ENCODE peak calls at places on chromosomes 2 and 18, in ten cellular contexts. G is uterus, S is esophagus squamous epithelium, Z is body of pancreas, A is ovary, O is GM12892, U is H54, Q is adrenal gland, C is GM12878, B is Peyer's patch. J is an unnamed sample.

GRCh38 chr2:200466703-200467418 is 43.0 kb downstream of the KCTD18 start:
- DNase-seq in G (peak), S (no peak), Z (no peak), A (peak), O (no peak), U (no peak), Q (peak), C (no peak), B (no peak), J (no peak)

GRCh38 chr2:160379399-160379798 is 114.2 kb downstream of the RBMS1 start:
- DNase-seq in G (no peak), S (no peak), Z (no peak), A (no peak), O (no peak), U (no peak), Q (no peak), C (no peak), B (no peak), J (no peak)

GRCh38 chr18:11676867-11677266 is 12.2 kb upstream of the GNAL start:
- DNase-seq in G (no peak), S (no peak), Z (no peak), A (no peak), O (no peak), U (peak), Q (no peak), C (no peak), B (no peak), J (no peak)

GRCh38 chr2:70645733-70646420 is 92.3 kb upstream of the TGFA start:
- DNase-seq in G (no peak), S (no peak), Z (no peak), A (no peak), O (no peak), U (peak), Q (no peak), C (no peak), B (no peak), J (no peak)

GRCh38 chr2:158681816-158682215 is 113.3 kb upstream of the DAPL1 start:
- DNase-seq in G (no peak), S (no peak), Z (no peak), A (no peak), O (no peak), U (no peak), Q (no peak), C (no peak), B (no peak), J (no peak)

GRCh38 chr2:234026111-234026510 is 24.4 kb upstream of the SPP2 start:
- DNase-seq in G (no peak), S (no peak), Z (no peak), A (no peak), O (no peak), U (no peak), Q (no peak), C (no peak), B (no peak), J (no peak)

GRCh38 chr18:46464926-46465655 is 191.9 kb downstream of the LOXHD1 start:
- DNase-seq in G (no peak), S (no peak), Z (no peak), A (no peak), O (no peak), U (no peak), Q (no peak), C (no peak), B (no peak), J (no peak)

GRCh38 chr2:7191927-7192326 is 274.7 kb downstream of the RNF144A start:
- DNase-seq in G (no peak), S (no peak), Z (no peak), A (no peak), O (no peak), U (no peak), Q (no peak), C (no peak), B (no peak), J (no peak)

GRCh38 chr2:235270291-235270690 is 223.6 kb upstream of the AGAP1 start:
- DNase-seq in G (no peak), S (no peak), Z (no peak), A (no peak), O (no peak), U (no peak), Q (no peak), C (no peak), B (no peak), J (no peak)

GRCh38 chr2:60957643-60958042 is 59.9 kb upstream of the PEX13 start:
- DNase-seq in G (no peak), S (no peak), Z (peak), A (no peak), O (no peak), U (no peak), Q (no peak), C (no peak), B (no peak), J (no peak)

GRCh38 chr2:98063289-98063688 is 23.7 kb upstream of the VWA3B start:
- DNase-seq in G (no peak), S (no peak), Z (no peak), A (no peak), O (no peak), U (no peak), Q (no peak), C (no peak), B (no peak), J (no peak)

GRCh38 chr2:105929506-105929905 is 184.8 kb downstream of the NCK2 start:
- DNase-seq in G (no peak), S (no peak), Z (no peak), A (no peak), O (no peak), U (no peak), Q (no peak), C (no peak), B (peak), J (no peak)

GRCh38 chr2:125168442-125168841 is 1143.4 kb downstream of the CNTNAP5 start:
- DNase-seq in G (no peak), S (no peak), Z (no peak), A (no peak), O (no peak), U (no peak), Q (no peak), C (no peak), B (no peak), J (no peak)

GRCh38 chr2:186349508-186349907 is 136.6 kb upstream of the ZC3H15 start:
- DNase-seq in G (no peak), S (no peak), Z (no peak), A (no peak), O (no peak), U (peak), Q (no peak), C (no peak), B (no peak), J (no peak)

GRCh38 chr2:146847846-146848245 is 997.0 kb upstream of the ACVR2A start:
- DNase-seq in G (no peak), S (no peak), Z (no peak), A (no peak), O (no peak), U (no peak), Q (no peak), C (no peak), B (no peak), J (no peak)

GRCh38 chr2:118842687-118843491 is 4.6 kb downstream of the EN1 start:
- DNase-seq in G (no peak), S (no peak), Z (no peak), A (no peak), O (no peak), U (no peak), Q (no peak), C (no peak), B (no peak), J (no peak)

GRCh38 chr2:232568161-232568560 is 17.7 kb downstream of the EIF4E2 start:
- DNase-seq in G (no peak), S (no peak), Z (no peak), A (no peak), O (no peak), U (peak), Q (peak), C (no peak), B (no peak), J (no peak)

GRCh38 chr18:59881728-59882685 is 17.8 kb upstream of the PMAIP1 start:
- DNase-seq in G (no peak), S (no peak), Z (no peak), A (no peak), O (no peak), U (no peak), Q (no peak), C (no peak), B (no peak), J (no peak)

GRCh38 chr18:68705119-68705518 is 9.8 kb downstream of the TMX3 start:
- DNase-seq in G (no peak), S (no peak), Z (no peak), A (no peak), O (no peak), U (no peak), Q (no peak), C (no peak), B (no peak), J (no peak)

GRCh38 chr2:196452758-196453157 is 186.8 kb upstream of the CCDC150 start:
- DNase-seq in G (no peak), S (no peak), Z (no peak), A (no peak), O (no peak), U (no peak), Q (no peak), C (no peak), B (no peak), J (no peak)

GRCh38 chr2:231819449-231820042 is 33.3 kb downstream of the COPS7B start:
- DNase-seq in G (no peak), S (no peak), Z (no peak), A (no peak), O (no peak), U (no peak), Q (no peak), C (no peak), B (no peak), J (no peak)

GRCh38 chr2:128384956-128385355 is 66.3 kb upstream of the HS6ST1 start:
- DNase-seq in G (peak), S (no peak), Z (no peak), A (no peak), O (no peak), U (no peak), Q (no peak), C (no peak), B (no peak), J (no peak)

GRCh38 chr2:58762176-58762781 is 521.2 kb upstream of the FANCL start:
- DNase-seq in G (no peak), S (no peak), Z (peak), A (no peak), O (no peak), U (peak), Q (peak), C (no peak), B (peak), J (peak)

GRCh38 chr18:33532978-33533377 is 45.0 kb upstream of the ASXL3 start:
- DNase-seq in G (no peak), S (no peak), Z (no peak), A (no peak), O (no peak), U (no peak), Q (no peak), C (no peak), B (no peak), J (no peak)

GRCh38 chr2:73112913-73113633 is at the start of gene RAB11FIP5:
- DNase-seq in G (peak), S (no peak), Z (peak), A (peak), O (peak), U (peak), Q (peak), C (no peak), B (peak), J (peak)

GRCh38 chr2:209977386-209978239 is 24.8 kb upstream of the RPE start:
- DNase-seq in G (no peak), S (no peak), Z (no peak), A (no peak), O (no peak), U (no peak), Q (no peak), C (peak), B (no peak), J (no peak)

GRCh38 chr18:6994053-6994452 is 123.5 kb downstream of the LAMA1 start:
- DNase-seq in G (peak), S (no peak), Z (no peak), A (no peak), O (no peak), U (no peak), Q (no peak), C (no peak), B (no peak), J (peak)

GRCh38 chr18:35267809-35268208 is 22.2 kb downstream of the ZSCAN30 start:
- DNase-seq in G (no peak), S (no peak), Z (peak), A (peak), O (no peak), U (no peak), Q (peak), C (no peak), B (no peak), J (no peak)

GRCh38 chr2:104897515-104898184 is 43.7 kb downstream of the POU3F3 start:
- DNase-seq in G (no peak), S (no peak), Z (no peak), A (no peak), O (no peak), U (no peak), Q (no peak), C (no peak), B (no peak), J (no peak)

GRCh38 chr2:231604101-231604684 is 11.5 kb downstream of the TEX44 start:
- DNase-seq in G (peak), S (no peak), Z (peak), A (peak), O (no peak), U (peak), Q (no peak), C (no peak), B (peak), J (peak)

GRCh38 chr2:20225294-20226151 is 593 bp upstream of the SDC1 start:
- DNase-seq in G (no peak), S (peak), Z (peak), A (peak), O (peak), U (peak), Q (peak), C (no peak), B (no peak), J (peak)

GRCh38 chr2:191086707-191087106 is 64.1 kb downstream of the STAT4 start:
- DNase-seq in G (no peak), S (no peak), Z (no peak), A (no peak), O (no peak), U (no peak), Q (no peak), C (no peak), B (no peak), J (no peak)

GRCh38 chr2:235746257-235746934 is 252.6 kb downstream of the AGAP1 start:
- DNase-seq in G (peak), S (no peak), Z (peak), A (peak), O (peak), U (peak), Q (peak), C (no peak), B (no peak), J (peak)

GRCh38 chr18:6313427-6313826 is 101.3 kb downstream of the L3MBTL4 start:
- DNase-seq in G (no peak), S (no peak), Z (no peak), A (no peak), O (no peak), U (no peak), Q (peak), C (no peak), B (no peak), J (no peak)

GRCh38 chr2:148501545-148501944 is 143.0 kb upstream of the EPC2 start:
- DNase-seq in G (no peak), S (no peak), Z (no peak), A (no peak), O (no peak), U (no peak), Q (no peak), C (no peak), B (no peak), J (no peak)

GRCh38 chr2:61460168-61460567 is 10.7 kb downstream of the USP34 start:
- DNase-seq in G (no peak), S (no peak), Z (no peak), A (no peak), O (no peak), U (no peak), Q (peak), C (no peak), B (no peak), J (no peak)

GRCh38 chr18:43780782-43781340 is 503.6 kb upstream of the SYT4 start:
- DNase-seq in G (no peak), S (no peak), Z (no peak), A (no peak), O (no peak), U (no peak), Q (no peak), C (no peak), B (no peak), J (no peak)

GRCh38 chr2:101961287-101962242 is 30.2 kb upstream of the IL1R2 start:
- DNase-seq in G (peak), S (peak), Z (peak), A (peak), O (no peak), U (no peak), Q (peak), C (no peak), B (peak), J (peak)

GRCh38 chr2:239298126-239298804 is 102.6 kb downstream of the HDAC4 start:
- DNase-seq in G (peak), S (no peak), Z (peak), A (no peak), O (no peak), U (no peak), Q (peak), C (no peak), B (peak), J (no peak)

GRCh38 chr2:239300242-239300641 is 100.6 kb downstream of the HDAC4 start:
- DNase-seq in G (no peak), S (no peak), Z (peak), A (no peak), O (no peak), U (no peak), Q (peak), C (no peak), B (no peak), J (no peak)

GRCh38 chr2:239300871-239301742 is 99.7 kb downstream of the HDAC4 start:
- DNase-seq in G (peak), S (no peak), Z (peak), A (no peak), O (no peak), U (no peak), Q (peak), C (no peak), B (no peak), J (no peak)

GRCh38 chr2:239297142-239298125 is 103.4 kb downstream of the HDAC4 start:
- DNase-seq in G (peak), S (no peak), Z (peak), A (no peak), O (no peak), U (no peak), Q (peak), C (no peak), B (no peak), J (no peak)

DNA sequence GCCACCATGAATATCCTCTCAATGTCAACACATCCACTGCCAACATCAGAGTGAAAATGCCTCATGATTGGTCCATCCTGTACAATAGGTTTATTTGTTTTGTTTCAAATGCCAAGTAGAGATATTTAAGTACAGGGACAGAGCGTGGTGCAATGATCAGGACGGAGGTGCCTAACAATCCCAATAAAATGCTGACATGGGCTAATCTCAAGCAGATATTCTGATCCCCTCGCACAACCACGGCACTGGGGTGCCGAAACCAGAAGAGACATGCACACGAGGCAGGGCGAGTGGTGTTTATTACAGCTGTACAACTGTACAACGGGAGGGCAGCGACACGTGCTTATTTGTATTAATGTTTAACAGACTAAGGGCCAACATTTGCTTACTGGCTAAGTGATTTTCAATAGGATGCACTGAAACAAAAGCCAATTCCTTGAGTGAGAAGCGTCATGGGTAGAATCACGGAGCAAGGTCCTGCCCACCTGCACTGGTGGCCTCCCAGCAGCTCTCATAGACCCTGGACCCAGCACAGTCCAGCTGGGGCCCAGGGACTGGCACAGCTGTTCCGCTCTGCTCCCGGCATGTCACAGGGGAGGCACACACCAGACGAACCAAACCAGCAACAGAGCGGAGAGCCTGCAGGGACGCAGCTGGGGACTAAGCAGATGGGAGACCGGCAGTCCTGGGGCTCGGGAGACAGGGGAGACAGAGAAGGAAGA is 101.4 kb downstream of the HDAC4 start:
- DNase-seq in G (peak), S (no peak), Z (peak), A (no peak), O (no peak), U (no peak), Q (peak), C (no peak), B (no peak), J (peak)
- TF ChIP-seq POLR2A in G (no peak), S (no peak), Z (peak), A (no peak), O (no peak), U (no peak), Q (no peak), C (no peak), B (peak), J (no peak)

GRCh38 chr2:100109986-100110980 is 32.1 kb downstream of the AFF3 start:
- DNase-seq in G (no peak), S (no peak), Z (no peak), A (no peak), O (no peak), U (no peak), Q (no peak), C (no peak), B (peak), J (no peak)
- TF ChIP-seq POLR2A in G (no peak), S (no peak), Z (no peak), A (no peak), O (no peak), U (no peak), Q (no peak), C (no peak), B (no peak), J (no peak)

GRCh38 chr18:80033181-80034067 is 810 bp upstream of the RBFA start:
- DNase-seq in G (peak), S (peak), Z (no peak), A (no peak), O (no peak), U (peak), Q (no peak), C (no peak), B (peak), J (peak)
- TF ChIP-seq POLR2A in G (no peak), S (peak), Z (peak), A (peak), O (peak), U (no peak), Q (peak), C (peak), B (no peak), J (peak)

GRCh38 chr2:63840081-63840784 is 1.5 kb upstream of the UGP2 start:
- DNase-seq in G (no peak), S (no peak), Z (peak), A (no peak), O (peak), U (no peak), Q (no peak), C (no peak), B (peak), J (no peak)
- TF ChIP-seq POLR2A in G (no peak), S (no peak), Z (no peak), A (no peak), O (no peak), U (no peak), Q (no peak), C (no peak), B (no peak), J (no peak)

GRCh38 chr2:237859533-237860272 is at the start of gene RAMP1:
- DNase-seq in G (peak), S (no peak), Z (peak), A (no peak), O (peak), U (no peak), Q (no peak), C (no peak), B (no peak), J (peak)
- TF ChIP-seq POLR2A in G (no peak), S (no peak), Z (peak), A (no peak), O (no peak), U (peak), Q (no peak), C (no peak), B (no peak), J (no peak)

DNA sequence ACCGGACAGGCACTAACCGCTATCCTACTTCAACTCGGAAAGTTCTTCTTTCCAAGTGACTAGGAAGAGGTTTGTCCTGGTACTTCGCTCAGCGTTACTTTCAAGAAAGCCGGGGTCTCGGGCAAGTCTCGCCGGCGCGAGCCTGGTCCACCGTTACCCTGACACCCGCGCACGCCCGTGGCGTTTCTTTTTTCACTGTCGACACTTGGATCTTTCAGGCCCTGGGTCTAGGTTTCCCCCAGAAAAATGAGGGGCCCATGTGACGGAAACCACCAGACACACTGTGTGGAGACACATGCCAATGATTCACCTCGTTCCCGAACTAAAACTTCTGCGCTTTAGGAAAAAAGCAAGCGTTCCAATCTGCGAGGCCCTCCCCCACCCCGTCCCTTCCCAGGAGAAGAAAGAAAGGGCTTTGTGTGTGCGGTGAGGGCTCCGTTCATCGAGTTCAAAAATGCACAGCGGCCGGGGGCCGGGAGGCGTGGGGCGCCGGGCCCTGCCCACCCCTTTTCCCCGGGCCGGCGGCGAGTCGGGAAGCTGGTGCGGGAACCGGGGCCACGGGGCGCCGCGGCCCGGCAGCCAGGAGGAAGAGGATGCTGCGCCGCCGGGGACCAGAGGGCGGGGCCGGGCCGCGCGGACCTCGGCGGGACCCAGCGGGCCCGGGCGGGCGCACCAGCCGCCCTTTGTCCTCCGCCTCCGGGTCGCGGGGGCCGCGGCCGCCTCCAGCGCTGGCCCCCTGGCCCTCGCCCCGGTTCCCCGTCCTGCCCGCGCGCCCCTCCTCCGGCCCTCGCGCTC is 2.6 kb downstream of the ZNF521 start:
- DNase-seq in G (peak), S (no peak), Z (no peak), A (peak), O (peak), U (no peak), Q (peak), C (no peak), B (no peak), J (no peak)
- TF ChIP-seq POLR2A in G (no peak), S (no peak), Z (no peak), A (no peak), O (no peak), U (no peak), Q (no peak), C (no peak), B (no peak), J (no peak)

J was measured in prostate gland.